ENCODE peak calls at places on chromosomes 13 and 19, in nine cellular contexts. One of them, this sample, is unnamed.

GRCh38 chr13:55437162-55437561 is 1703.6 kb upstream of the PRR20A start:
- DNase-seq in mammary epithelial cell: no peak
- DNase-seq in AG04450: no peak
- DNase-seq in psoas muscle: no peak
- DNase-seq in mucosa of descending colon: no peak
- DNase-seq in ovary: no peak
- DNase-seq in A549: no peak
- DNase-seq in left ventricle myocardium inferior: no peak
- DNase-seq in stomach: no peak
- DNase-seq in this sample: no peak

GRCh38 chr19:6654347-6655310 is 15.3 kb downstream of the TNFSF14 start:
- DNase-seq in mucosa of descending colon: no peak
- DNase-seq in AG04450: no peak
- DNase-seq in mammary epithelial cell: no peak
- DNase-seq in stomach: no peak
- DNase-seq in ovary: no peak
- DNase-seq in A549: no peak
- DNase-seq in psoas muscle: no peak
- DNase-seq in left ventricle myocardium inferior: no peak
- DNase-seq in this sample: no peak

GRCh38 chr13:71217827-71218226 is 649.2 kb downstream of the DACH1 start:
- DNase-seq in AG04450: no peak
- DNase-seq in A549: no peak
- DNase-seq in left ventricle myocardium inferior: no peak
- DNase-seq in stomach: no peak
- DNase-seq in ovary: no peak
- DNase-seq in mucosa of descending colon: no peak
- DNase-seq in psoas muscle: no peak
- DNase-seq in mammary epithelial cell: no peak
- DNase-seq in this sample: no peak

GRCh38 chr19:58510084-58510862 is 1.5 kb downstream of the SLC27A5 start:
- DNase-seq in mucosa of descending colon: no peak
- DNase-seq in mammary epithelial cell: no peak
- DNase-seq in ovary: no peak
- DNase-seq in AG04450: no peak
- DNase-seq in left ventricle myocardium inferior: no peak
- DNase-seq in psoas muscle: no peak
- DNase-seq in A549: no peak
- DNase-seq in stomach: no peak
- DNase-seq in this sample: no peak

GRCh38 chr19:46412034-46412982 is 1.1 kb downstream of the CCDC8 start:
- DNase-seq in mammary epithelial cell: no peak
- DNase-seq in stomach: no peak
- DNase-seq in left ventricle myocardium inferior: no peak
- DNase-seq in psoas muscle: no peak
- DNase-seq in ovary: peak; percentile 47
- DNase-seq in AG04450: no peak
- DNase-seq in mucosa of descending colon: no peak
- DNase-seq in A549: no peak
- DNase-seq in this sample: no peak

GRCh38 chr19:13615890-13616289 is 109.6 kb upstream of the CACNA1A start:
- DNase-seq in AG04450: no peak
- DNase-seq in A549: no peak
- DNase-seq in left ventricle myocardium inferior: no peak
- DNase-seq in stomach: no peak
- DNase-seq in ovary: no peak
- DNase-seq in mammary epithelial cell: no peak
- DNase-seq in mucosa of descending colon: no peak
- DNase-seq in psoas muscle: no peak
- DNase-seq in this sample: no peak

GRCh38 chr13:33799950-33800592 is 17.9 kb upstream of the RFC3 start:
- DNase-seq in mucosa of descending colon: no peak
- DNase-seq in ovary: no peak
- DNase-seq in stomach: no peak
- DNase-seq in mammary epithelial cell: peak; percentile 11
- DNase-seq in psoas muscle: no peak
- DNase-seq in left ventricle myocardium inferior: no peak
- DNase-seq in AG04450: no peak
- DNase-seq in A549: no peak
- DNase-seq in this sample: peak; percentile 54

GRCh38 chr19:13834308-13834790 is 39.1 kb downstream of the ZSWIM4 start:
- DNase-seq in psoas muscle: no peak
- DNase-seq in mucosa of descending colon: peak; percentile 14
- DNase-seq in AG04450: no peak
- DNase-seq in A549: peak; percentile 55
- DNase-seq in stomach: no peak
- DNase-seq in left ventricle myocardium inferior: no peak
- DNase-seq in mammary epithelial cell: peak; percentile 73
- DNase-seq in ovary: no peak
- DNase-seq in this sample: no peak

GRCh38 chr13:66635526-66635925 is 594.6 kb downstream of the PCDH9 start:
- DNase-seq in mammary epithelial cell: peak; percentile 80
- DNase-seq in ovary: no peak
- DNase-seq in A549: no peak
- DNase-seq in psoas muscle: no peak
- DNase-seq in mucosa of descending colon: no peak
- DNase-seq in AG04450: peak; percentile 68
- DNase-seq in stomach: no peak
- DNase-seq in left ventricle myocardium inferior: no peak
- DNase-seq in this sample: no peak

GRCh38 chr19:15669440-15669839 is 3.4 kb upstream of the CYP4F12 start:
- DNase-seq in mammary epithelial cell: no peak
- DNase-seq in left ventricle myocardium inferior: no peak
- DNase-seq in psoas muscle: no peak
- DNase-seq in A549: no peak
- DNase-seq in stomach: no peak
- DNase-seq in ovary: no peak
- DNase-seq in AG04450: no peak
- DNase-seq in mucosa of descending colon: no peak
- DNase-seq in this sample: no peak

GRCh38 chr19:18282021-18282787 is 782 bp upstream of the JUND start:
- DNase-seq in stomach: no peak
- DNase-seq in mucosa of descending colon: no peak
- DNase-seq in psoas muscle: no peak
- DNase-seq in left ventricle myocardium inferior: no peak
- DNase-seq in AG04450: peak; percentile 69
- DNase-seq in mammary epithelial cell: no peak
- DNase-seq in A549: no peak
- DNase-seq in ovary: peak; percentile 72
- DNase-seq in this sample: no peak

GRCh38 chr13:97214921-97215320 is 7.2 kb upstream of the MBNL2 start:
- DNase-seq in mucosa of descending colon: no peak
- DNase-seq in mammary epithelial cell: no peak
- DNase-seq in A549: no peak
- DNase-seq in left ventricle myocardium inferior: no peak
- DNase-seq in stomach: no peak
- DNase-seq in ovary: no peak
- DNase-seq in psoas muscle: no peak
- DNase-seq in AG04450: no peak
- DNase-seq in this sample: no peak

GRCh38 chr13:66577358-66577757 is 652.8 kb downstream of the PCDH9 start:
- DNase-seq in AG04450: no peak
- DNase-seq in mucosa of descending colon: no peak
- DNase-seq in A549: no peak
- DNase-seq in mammary epithelial cell: no peak
- DNase-seq in left ventricle myocardium inferior: no peak
- DNase-seq in stomach: no peak
- DNase-seq in ovary: no peak
- DNase-seq in psoas muscle: no peak
- DNase-seq in this sample: no peak

GRCh38 chr19:6402834-6403608 is 10.1 kb upstream of the GTF2F1 start:
- DNase-seq in A549: no peak
- DNase-seq in psoas muscle: no peak
- DNase-seq in left ventricle myocardium inferior: no peak
- DNase-seq in mammary epithelial cell: no peak
- DNase-seq in mucosa of descending colon: peak; percentile 86
- DNase-seq in ovary: no peak
- DNase-seq in AG04450: peak; percentile 45
- DNase-seq in stomach: no peak
- DNase-seq in this sample: peak; percentile 46

GRCh38 chr19:16698914-16699313 is 20.7 kb upstream of the NWD1 start:
- DNase-seq in stomach: no peak
- DNase-seq in mucosa of descending colon: no peak
- DNase-seq in AG04450: no peak
- DNase-seq in A549: no peak
- DNase-seq in mammary epithelial cell: no peak
- DNase-seq in psoas muscle: peak; percentile 86
- DNase-seq in ovary: no peak
- DNase-seq in left ventricle myocardium inferior: peak; percentile 60
- DNase-seq in this sample: no peak

GRCh38 chr19:1400281-1401137 is 833 bp downstream of the GAMT start:
- DNase-seq in ovary: no peak
- DNase-seq in mucosa of descending colon: no peak
- DNase-seq in A549: no peak
- DNase-seq in stomach: peak; percentile 80
- DNase-seq in AG04450: no peak
- DNase-seq in psoas muscle: peak; percentile 92
- DNase-seq in left ventricle myocardium inferior: peak; percentile 71
- DNase-seq in mammary epithelial cell: no peak
- DNase-seq in this sample: no peak

GRCh38 chr19:1503089-1503924 is 9.5 kb downstream of the ADAMTSL5 start:
- DNase-seq in left ventricle myocardium inferior: no peak
- DNase-seq in mammary epithelial cell: no peak
- DNase-seq in stomach: peak; percentile 52
- DNase-seq in mucosa of descending colon: peak; percentile 76
- DNase-seq in ovary: no peak
- DNase-seq in psoas muscle: peak; percentile 81
- DNase-seq in A549: peak; percentile 25
- DNase-seq in AG04450: no peak
- DNase-seq in this sample: peak; percentile 84

GRCh38 chr13:67229438-67230242 is 496 bp downstream of the PCDH9 start:
- DNase-seq in mammary epithelial cell: no peak
- DNase-seq in mucosa of descending colon: no peak
- DNase-seq in AG04450: no peak
- DNase-seq in ovary: no peak
- DNase-seq in psoas muscle: no peak
- DNase-seq in stomach: no peak
- DNase-seq in left ventricle myocardium inferior: no peak
- DNase-seq in A549: peak; percentile 13
- DNase-seq in this sample: no peak

GRCh38 chr19:42254850-42255765 is at the start of gene ERF:
- DNase-seq in psoas muscle: peak; percentile 95
- DNase-seq in AG04450: peak; percentile 58
- DNase-seq in A549: peak; percentile 96
- DNase-seq in left ventricle myocardium inferior: peak; percentile 95
- DNase-seq in stomach: peak; percentile 96
- DNase-seq in mucosa of descending colon: peak; percentile 96
- DNase-seq in mammary epithelial cell: peak; percentile 91
- DNase-seq in ovary: peak; percentile 96
- DNase-seq in this sample: peak; percentile 95

GRCh38 chr19:28012361-28012760 is 1200.6 kb downstream of the UQCRFS1 start:
- DNase-seq in AG04450: no peak
- DNase-seq in ovary: no peak
- DNase-seq in mucosa of descending colon: no peak
- DNase-seq in psoas muscle: no peak
- DNase-seq in stomach: no peak
- DNase-seq in left ventricle myocardium inferior: no peak
- DNase-seq in A549: no peak
- DNase-seq in mammary epithelial cell: no peak
- DNase-seq in this sample: peak; percentile 1
- TF ChIP-seq CTCF in AG04450: no peak
- TF ChIP-seq CTCF in ovary: no peak
- TF ChIP-seq CTCF in mucosa of descending colon: no peak
- TF ChIP-seq CTCF in psoas muscle: no peak
- TF ChIP-seq CTCF in stomach: no peak
- TF ChIP-seq CTCF in left ventricle myocardium inferior: no peak
- TF ChIP-seq CTCF in A549: no peak
- TF ChIP-seq CTCF in mammary epithelial cell: no peak
- TF ChIP-seq CTCF in this sample: peak; percentile 35

DNA sequence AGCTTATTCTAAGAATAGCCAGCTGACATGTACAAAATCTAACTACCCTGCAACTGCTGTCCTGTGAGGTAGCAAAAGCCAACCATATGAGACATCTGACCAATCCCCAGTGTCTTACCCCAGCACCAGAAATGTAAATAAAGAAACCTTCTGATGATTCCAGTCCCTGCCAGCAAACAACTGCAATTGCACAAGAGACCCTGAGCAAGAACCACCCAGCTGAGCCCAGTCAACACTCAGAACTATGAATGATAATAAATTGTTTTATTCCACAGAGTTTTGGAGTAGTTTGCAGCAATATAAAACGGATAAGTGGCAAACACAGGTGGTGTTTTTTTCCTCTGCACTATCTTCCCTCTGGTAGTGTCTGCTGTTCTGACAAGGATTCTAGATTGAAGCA is 94.9 kb downstream of the ERCC5 start:
- DNase-seq in ovary: no peak
- DNase-seq in left ventricle myocardium inferior: no peak
- DNase-seq in mammary epithelial cell: no peak
- DNase-seq in A549: no peak
- DNase-seq in stomach: no peak
- DNase-seq in psoas muscle: no peak
- DNase-seq in AG04450: no peak
- DNase-seq in mucosa of descending colon: no peak
- DNase-seq in this sample: no peak
- H3K9me3 ChIP-seq in ovary: no peaks in the 10 kb centered on the region
- H3K9me3 ChIP-seq in left ventricle myocardium inferior: peaks cover 17% of the 10 kb centered on the region
- H3K9me3 ChIP-seq in mammary epithelial cell: no peaks in the 10 kb centered on the region
- H3K9me3 ChIP-seq in A549: no peaks in the 10 kb centered on the region
- H3K9me3 ChIP-seq in stomach: peaks cover 8% of the 10 kb centered on the region
- H3K9me3 ChIP-seq in psoas muscle: no peaks in the 10 kb centered on the region
- H3K9me3 ChIP-seq in AG04450: no peaks in the 10 kb centered on the region
- H3K9me3 ChIP-seq in mucosa of descending colon: peaks cover 3% of the 10 kb centered on the region
- H3K9me3 ChIP-seq in this sample: no peaks in the 10 kb centered on the region

DNA sequence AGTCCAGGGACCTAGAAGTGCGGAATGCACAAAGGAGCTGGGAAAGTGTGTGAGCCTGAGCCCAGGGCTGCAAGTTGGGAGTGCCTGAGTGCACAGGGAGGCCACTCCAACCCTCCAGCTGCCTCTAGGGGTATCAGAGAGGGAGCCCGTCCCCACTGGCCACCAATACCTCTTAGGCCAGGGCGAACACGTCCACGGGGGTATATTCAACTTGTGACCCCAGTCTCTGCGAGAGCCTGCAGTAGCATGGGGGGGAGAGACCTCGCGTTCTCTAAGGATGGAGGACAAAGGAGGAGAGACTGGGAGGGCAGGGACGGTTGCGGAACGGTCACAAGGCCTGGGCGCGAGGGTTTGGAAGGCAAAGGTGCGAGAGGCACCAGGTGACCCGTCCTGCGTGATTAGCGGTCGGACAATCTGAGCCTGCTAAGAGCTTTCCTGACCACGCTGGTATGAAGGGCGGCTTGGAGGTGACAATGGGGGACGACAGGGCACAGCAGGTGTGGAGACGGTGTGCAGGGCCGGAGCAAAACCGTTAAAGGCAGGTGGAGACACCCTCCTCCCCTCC is 676 bp downstream of the CD320 start:
- DNase-seq in left ventricle myocardium inferior: no peak
- DNase-seq in psoas muscle: no peak
- DNase-seq in AG04450: no peak
- DNase-seq in stomach: peak; percentile 25
- DNase-seq in A549: no peak
- DNase-seq in mucosa of descending colon: peak; percentile 25
- DNase-seq in mammary epithelial cell: no peak
- DNase-seq in ovary: no peak
- DNase-seq in this sample: no peak
- TF ChIP-seq CTCF in left ventricle myocardium inferior: no peak
- TF ChIP-seq CTCF in psoas muscle: no peak
- TF ChIP-seq CTCF in AG04450: no peak
- TF ChIP-seq CTCF in stomach: no peak
- TF ChIP-seq CTCF in A549: no peak
- TF ChIP-seq CTCF in mucosa of descending colon: no peak
- TF ChIP-seq CTCF in mammary epithelial cell: peak; percentile 1
- TF ChIP-seq CTCF in ovary: no peak
- TF ChIP-seq CTCF in this sample: no peak

GRCh38 chr13:90402102-90402501 is 945.4 kb upstream of the MIR17HG start:
- DNase-seq in stomach: no peak
- DNase-seq in AG04450: no peak
- DNase-seq in ovary: no peak
- DNase-seq in psoas muscle: no peak
- DNase-seq in mammary epithelial cell: no peak
- DNase-seq in A549: no peak
- DNase-seq in mucosa of descending colon: no peak
- DNase-seq in left ventricle myocardium inferior: no peak
- DNase-seq in this sample: no peak
- H3K9me3 ChIP-seq in stomach: peaks cover 16% of the 10 kb centered on the region
- H3K9me3 ChIP-seq in AG04450: no peaks in the 10 kb centered on the region
- H3K9me3 ChIP-seq in ovary: no peaks in the 10 kb centered on the region
- H3K9me3 ChIP-seq in psoas muscle: no peaks in the 10 kb centered on the region
- H3K9me3 ChIP-seq in mammary epithelial cell: no peaks in the 10 kb centered on the region
- H3K9me3 ChIP-seq in A549: no peaks in the 10 kb centered on the region
- H3K9me3 ChIP-seq in mucosa of descending colon: no peaks in the 10 kb centered on the region
- H3K9me3 ChIP-seq in left ventricle myocardium inferior: peaks cover 30% of the 10 kb centered on the region
- H3K9me3 ChIP-seq in this sample: no peaks in the 10 kb centered on the region